ENCODE peak calls at places on chromosomes 16 and 17, in four cellular contexts. R is GM12878, P is K562, E is HepG2. Q is an unnamed sample.

GRCh38 chr17:15945493-15946209 is 721 bp downstream of the ADORA2B start:
- DNase-seq in R (no peak), P (peak), E (no peak), Q (peak)

GRCh38 chr17:34163681-34164080 is 91.4 kb upstream of the CCL2 start:
- DNase-seq in R (no peak), P (peak), E (peak), Q (no peak)

GRCh38 chr17:30378797-30379302 is at the start of gene CPD:
- DNase-seq in R (peak), P (peak), E (peak), Q (peak)

GRCh38 chr17:50036455-50037320 is 19.2 kb upstream of the ITGA3 start:
- DNase-seq in R (no peak), P (no peak), E (no peak), Q (no peak)

GRCh38 chr17:77365584-77366186 is 224.9 kb downstream of the SEC14L1 start:
- DNase-seq in R (no peak), P (no peak), E (no peak), Q (no peak)

GRCh38 chr17:9291912-9292562 is 270.7 kb downstream of the NTN1 start:
- DNase-seq in R (no peak), P (peak), E (peak), Q (peak)

GRCh38 chr16:10862432-10862831 is 14.6 kb upstream of the CIITA start:
- DNase-seq in R (no peak), P (no peak), E (no peak), Q (no peak)

GRCh38 chr16:7218936-7219335 is 113.7 kb upstream of the RBFOX1 start:
- DNase-seq in R (no peak), P (no peak), E (no peak), Q (no peak)

GRCh38 chr16:61937646-61938045 is 98.6 kb downstream of the CDH8 start:
- DNase-seq in R (no peak), P (no peak), E (no peak), Q (no peak)

GRCh38 chr16:50360779-50361178 is 8.0 kb downstream of the BRD7 start:
- DNase-seq in R (no peak), P (no peak), E (no peak), Q (no peak)

GRCh38 chr17:77916771-77917481 is 41.6 kb upstream of the TNRC6C start:
- DNase-seq in R (peak), P (no peak), E (no peak), Q (no peak)

GRCh38 chr17:83052241-83052564 is 27.2 kb upstream of the METRNL start:
- DNase-seq in R (no peak), P (no peak), E (no peak), Q (no peak)
- H3K27ac ChIP-seq in R (peak), P (peak), E (peak), Q (peak)

GRCh38 chr17:47278561-47278960 is 24.9 kb downstream of the ITGB3 start:
- DNase-seq in R (no peak), P (no peak), E (no peak), Q (no peak)

GRCh38 chr17:47281246-47281645 is 27.6 kb downstream of the ITGB3 start:
- DNase-seq in R (no peak), P (no peak), E (no peak), Q (no peak)

GRCh38 chr17:47280072-47280811 is 26.6 kb downstream of the ITGB3 start:
- DNase-seq in R (no peak), P (no peak), E (no peak), Q (no peak)

GRCh38 chr17:47277921-47278320 is 24.3 kb downstream of the ITGB3 start:
- DNase-seq in R (no peak), P (no peak), E (no peak), Q (no peak)

GRCh38 chr17:47279062-47279801 is 25.6 kb downstream of the ITGB3 start:
- DNase-seq in R (peak), P (peak), E (no peak), Q (no peak)
- TF ChIP-seq CTCF in R (no peak), P (no peak), E (no peak), Q (no peak)

GRCh38 chr17:81957691-81958432 is 3.1 kb downstream of the NOTUM start:
- DNase-seq in R (no peak), P (no peak), E (no peak), Q (no peak)

GRCh38 chr17:81960130-81960958 is 643 bp downstream of the NOTUM start:
- DNase-seq in R (no peak), P (peak), E (no peak), Q (no peak)

GRCh38 chr17:81958633-81959342 is 2.2 kb downstream of the NOTUM start:
- DNase-seq in R (no peak), P (peak), E (no peak), Q (no peak)

GRCh38 chr17:81961087-81961514 is at the start of gene NOTUM:
- DNase-seq in R (no peak), P (peak), E (peak), Q (peak)

GRCh38 chr17:81959362-81960129 is 1.4 kb downstream of the NOTUM start:
- DNase-seq in R (no peak), P (peak), E (peak), Q (peak)
- TF ChIP-seq CBX5 in R (no peak), P (no peak), E (no peak), Q (no peak)

DNA sequence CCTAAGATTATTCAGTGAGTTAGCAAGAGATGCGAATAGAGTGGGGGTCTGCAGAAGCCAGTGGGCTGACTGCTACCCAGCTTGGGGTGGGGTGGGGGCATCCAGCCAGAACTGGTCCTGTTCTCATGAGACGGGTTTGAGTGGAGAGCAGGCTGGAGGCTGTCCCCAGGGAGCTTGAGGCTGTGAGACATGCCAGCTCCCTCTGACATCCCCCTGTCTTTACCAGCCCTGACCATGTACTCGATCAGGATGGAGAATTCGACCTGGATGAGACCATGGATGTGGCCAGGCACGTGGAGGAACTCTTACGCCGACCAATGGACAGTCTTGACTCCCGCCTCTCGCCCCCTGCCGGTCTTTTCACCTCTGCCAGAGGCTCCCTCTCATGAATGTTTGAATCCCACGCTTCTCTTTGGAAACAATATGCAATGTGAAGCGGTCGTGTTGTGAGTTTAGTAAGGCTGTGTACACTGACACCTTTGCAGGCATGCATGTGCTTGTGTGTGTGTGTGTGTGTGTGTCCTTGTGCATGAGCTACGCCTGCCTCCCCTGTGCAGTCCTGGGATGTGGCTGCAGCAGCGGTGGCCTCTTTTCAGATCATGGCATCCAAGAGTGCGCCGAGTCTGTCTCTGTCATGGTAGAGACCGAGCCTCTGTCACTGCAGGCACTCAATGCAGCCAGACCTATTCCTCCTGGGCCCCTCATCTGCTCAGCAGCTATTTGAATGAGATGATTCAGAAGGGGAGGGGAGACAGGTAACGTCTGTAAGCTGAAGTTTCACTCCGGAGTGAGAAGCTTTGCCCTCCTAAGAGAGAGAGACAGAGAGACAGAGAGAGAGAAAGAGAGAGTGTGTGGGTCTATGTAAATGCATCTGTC is 22.2 kb downstream of the STAT5A start:
- DNase-seq in R (no peak), P (peak), E (no peak), Q (no peak)
- H3K27ac ChIP-seq in R (no peak), P (peak), E (peak), Q (peak)

Q was measured in H1.